ENCODE peak calls at places on chromosomes 7 and 10, in five cellular contexts. A is fibroblast of villous mesenchyme; K is ELR; N is progenitor cell of endocrine pancreas; I is activated naive CD8-positive, alpha-beta T cell treated with anti-CD3 and anti-CD28 coated beads for 36 hours. T is an unnamed sample.

GRCh38 chr7:135321556-135321955 is 87.9 kb downstream of the STRA8 start:
- DNase-seq in N (no peak), A (peak), K (peak), I (no peak), T (no peak)

GRCh38 chr7:21944616-21945373 is 904 bp downstream of the CDCA7L start:
- DNase-seq in K (peak), N (peak), I (peak), A (peak), T (peak)

GRCh38 chr7:151083824-151084160 is 499 bp upstream of the TMUB1 start:
- DNase-seq in A (no peak), I (no peak), K (no peak), N (no peak), T (no peak)

GRCh38 chr7:137146552-137146961 is 197.0 kb downstream of the PTN start:
- DNase-seq in I (no peak), A (peak), N (no peak), K (peak), T (no peak)

GRCh38 chr7:76424413-76425111 is at the start of gene ZP3:
- DNase-seq in K (no peak), I (no peak), A (no peak), N (no peak), T (peak)

GRCh38 chr7:114977277-114977676 is 55.4 kb downstream of the MDFIC start:
- DNase-seq in K (no peak), N (no peak), A (no peak), I (no peak), T (no peak)

GRCh38 chr7:149720372-149721083 is 52.9 kb downstream of the ZNF467 start:
- DNase-seq in N (no peak), I (no peak), A (no peak), K (no peak), T (no peak)

GRCh38 chr10:93063217-93063976 is 2.8 kb downstream of the CYP26C1 start:
- DNase-seq in A (no peak), K (peak), N (no peak), I (no peak), T (no peak)

GRCh38 chr7:83204715-83205114 is 42.0 kb upstream of the PCLO start:
- DNase-seq in K (peak), I (no peak), A (no peak), N (no peak), T (no peak)

GRCh38 chr10:92816106-92816505 is 32.2 kb upstream of the EXOC6 start:
- DNase-seq in A (no peak), I (no peak), N (no peak), K (peak), T (no peak)

GRCh38 chr10:132627736-132628512 is 90.3 kb downstream of the INPP5A start:
- DNase-seq in K (peak), N (no peak), I (no peak), A (peak), T (no peak)

GRCh38 chr7:55306331-55306730 is 58.8 kb upstream of the LANCL2 start:
- DNase-seq in A (no peak), N (no peak), I (no peak), K (no peak), T (no peak)

GRCh38 chr7:155804897-155805825 is 7.1 kb downstream of the SHH start:
- DNase-seq in N (peak), I (peak), K (peak), A (peak), T (no peak)

GRCh38 chr10:14605231-14605925 is 169.3 kb downstream of the FAM107B start:
- DNase-seq in I (peak), N (no peak), K (peak), A (peak), T (no peak)

GRCh38 chr7:43785425-43785824 is 26.9 kb downstream of the BLVRA start:
- DNase-seq in K (peak), I (no peak), N (no peak), A (peak), T (no peak)

GRCh38 chr10:87816842-87817178 is 1.2 kb downstream of the ATAD1 start:
- DNase-seq in K (peak), I (no peak), A (peak), N (no peak), T (no peak)

GRCh38 chr7:141837683-141838082 is 3.6 kb downstream of the PRSS37 start:
- DNase-seq in K (no peak), A (no peak), I (no peak), N (no peak), T (no peak)

GRCh38 chr7:14219125-14219524 is 229.7 kb upstream of the ETV1 start:
- DNase-seq in A (no peak), I (no peak), N (no peak), K (no peak), T (no peak)

GRCh38 chr7:47513741-47514241 is 68.1 kb downstream of the TNS3 start:
- DNase-seq in A (peak), N (no peak), K (peak), I (no peak), T (no peak)

GRCh38 chr10:79490400-79491081 is 21.8 kb upstream of the EIF5AL1 start:
- DNase-seq in N (no peak), K (no peak), A (peak), I (no peak), T (peak)

GRCh38 chr7:6614941-6615737 is at the start of gene ZNF853:
- DNase-seq in A (no peak), K (no peak), I (peak), N (peak), T (peak)

GRCh38 chr7:30136339-30136738 is 1.6 kb downstream of the MTURN start:
- DNase-seq in N (no peak), I (no peak), A (no peak), K (peak), T (no peak)

GRCh38 chr10:5944389-5945202 is 32.7 kb downstream of the IL15RA start:
- DNase-seq in K (peak), N (no peak), I (no peak), A (peak), T (no peak)

GRCh38 chr10:71770255-71770654 is 3.1 kb downstream of the VSIR start:
- DNase-seq in K (no peak), A (peak), N (no peak), I (no peak), T (no peak)

GRCh38 chr10:30587522-30588031 is 42.0 kb downstream of the LYZL2 start:
- DNase-seq in N (no peak), K (no peak), A (no peak), I (no peak), T (no peak)

GRCh38 chr7:41817386-41817785 is 114.5 kb upstream of the INHBA start:
- DNase-seq in A (no peak), K (peak), N (no peak), I (peak), T (no peak)

GRCh38 chr7:114481995-114482394 is 67.4 kb downstream of the FOXP2 start:
- DNase-seq in N (no peak), I (no peak), A (peak), K (peak), T (no peak)

GRCh38 chr10:68301790-68302502 is 29.9 kb upstream of the HNRNPH3 start:
- DNase-seq in N (no peak), A (peak), K (peak), I (no peak), T (no peak)

GRCh38 chr10:31604141-31604540 is 285.1 kb downstream of the ZEB1 start:
- DNase-seq in K (peak), I (no peak), N (no peak), A (peak), T (no peak)

GRCh38 chr7:34747842-34748241 is 89.8 kb downstream of the NPSR1 start:
- DNase-seq in N (no peak), I (no peak), A (no peak), K (no peak), T (no peak)

GRCh38 chr7:39304178-39304577 is 262.0 kb upstream of the YAE1 start:
- DNase-seq in I (no peak), A (no peak), N (no peak), K (no peak), T (no peak)

GRCh38 chr7:102992820-102993531 is 80.2 kb downstream of the LRRC17 start:
- DNase-seq in N (no peak), K (peak), I (no peak), A (peak), T (no peak)